ENCODE peak calls at places on chromosomes 12 and 14, in six cellular contexts. One of them, this sample, is unnamed.

GRCh38 chr14:36659822-36660735 is 1.6 kb upstream of the PAX9 start:
- DNase-seq in NCI-H1048: no peak
- DNase-seq in activated CD4-positive, alpha-beta T cell treated with anti-CD3 and anti-CD28 coated beads for 1 hour: no peak
- DNase-seq in AG08396: no peak
- DNase-seq in RWPE2: no peak
- DNase-seq in adipocyte: peak; percentile 62
- DNase-seq in this sample: no peak

GRCh38 chr14:78721756-78722455 is 551.7 kb downstream of the NRXN3 start:
- DNase-seq in NCI-H1048: no peak
- DNase-seq in activated CD4-positive, alpha-beta T cell treated with anti-CD3 and anti-CD28 coated beads for 1 hour: no peak
- DNase-seq in AG08396: no peak
- DNase-seq in RWPE2: no peak
- DNase-seq in adipocyte: no peak
- DNase-seq in this sample: no peak

GRCh38 chr12:65501093-65501621 is 222.7 kb downstream of the MSRB3 start:
- DNase-seq in NCI-H1048: no peak
- DNase-seq in activated CD4-positive, alpha-beta T cell treated with anti-CD3 and anti-CD28 coated beads for 1 hour: no peak
- DNase-seq in AG08396: no peak
- DNase-seq in RWPE2: no peak
- DNase-seq in adipocyte: no peak
- DNase-seq in this sample: no peak

GRCh38 chr12:114439833-114440449 is 34.0 kb upstream of the TBX5 start:
- DNase-seq in NCI-H1048: no peak
- DNase-seq in activated CD4-positive, alpha-beta T cell treated with anti-CD3 and anti-CD28 coated beads for 1 hour: no peak
- DNase-seq in AG08396: no peak
- DNase-seq in RWPE2: no peak
- DNase-seq in adipocyte: no peak
- DNase-seq in this sample: no peak

GRCh38 chr12:28611115-28611435 is 420.8 kb downstream of the CCDC91 start:
- DNase-seq in NCI-H1048: no peak
- DNase-seq in activated CD4-positive, alpha-beta T cell treated with anti-CD3 and anti-CD28 coated beads for 1 hour: no peak
- DNase-seq in AG08396: peak; percentile 32
- DNase-seq in RWPE2: no peak
- DNase-seq in adipocyte: peak; percentile 93
- DNase-seq in this sample: no peak

GRCh38 chr12:125983784-125984510 is 918.7 kb downstream of the AACS start:
- DNase-seq in NCI-H1048: no peak
- DNase-seq in activated CD4-positive, alpha-beta T cell treated with anti-CD3 and anti-CD28 coated beads for 1 hour: no peak
- DNase-seq in AG08396: no peak
- DNase-seq in RWPE2: peak; percentile 67
- DNase-seq in adipocyte: no peak
- DNase-seq in this sample: no peak

GRCh38 chr12:49533331-49533730 is 5.5 kb upstream of the KCNH3 start:
- DNase-seq in NCI-H1048: no peak
- DNase-seq in activated CD4-positive, alpha-beta T cell treated with anti-CD3 and anti-CD28 coated beads for 1 hour: no peak
- DNase-seq in AG08396: no peak
- DNase-seq in RWPE2: no peak
- DNase-seq in adipocyte: no peak
- DNase-seq in this sample: no peak

GRCh38 chr12:124938606-124939427 is 24.4 kb upstream of the UBC start:
- DNase-seq in NCI-H1048: no peak
- DNase-seq in activated CD4-positive, alpha-beta T cell treated with anti-CD3 and anti-CD28 coated beads for 1 hour: peak; percentile 37
- DNase-seq in AG08396: peak; percentile 30
- DNase-seq in RWPE2: no peak
- DNase-seq in adipocyte: peak; percentile 96
- DNase-seq in this sample: peak; percentile 67

GRCh38 chr12:62133440-62133839 is 126.8 kb upstream of the USP15 start:
- DNase-seq in NCI-H1048: no peak
- DNase-seq in activated CD4-positive, alpha-beta T cell treated with anti-CD3 and anti-CD28 coated beads for 1 hour: no peak
- DNase-seq in AG08396: no peak
- DNase-seq in RWPE2: no peak
- DNase-seq in adipocyte: no peak
- DNase-seq in this sample: peak; percentile 71

GRCh38 chr12:122215789-122216188 is 10.1 kb downstream of the DIABLO start:
- DNase-seq in NCI-H1048: no peak
- DNase-seq in activated CD4-positive, alpha-beta T cell treated with anti-CD3 and anti-CD28 coated beads for 1 hour: no peak
- DNase-seq in AG08396: no peak
- DNase-seq in RWPE2: no peak
- DNase-seq in adipocyte: no peak
- DNase-seq in this sample: no peak

GRCh38 chr12:76183459-76184186 is 99.1 kb upstream of the NAP1L1 start:
- DNase-seq in NCI-H1048: no peak
- DNase-seq in activated CD4-positive, alpha-beta T cell treated with anti-CD3 and anti-CD28 coated beads for 1 hour: no peak
- DNase-seq in AG08396: peak; percentile 69
- DNase-seq in RWPE2: peak; percentile 70
- DNase-seq in adipocyte: peak; percentile 94
- DNase-seq in this sample: no peak

GRCh38 chr12:6957741-6958608 is 6.8 kb downstream of the PTPN6 start:
- DNase-seq in NCI-H1048: no peak
- DNase-seq in activated CD4-positive, alpha-beta T cell treated with anti-CD3 and anti-CD28 coated beads for 1 hour: no peak
- DNase-seq in AG08396: no peak
- DNase-seq in RWPE2: no peak
- DNase-seq in adipocyte: no peak
- DNase-seq in this sample: no peak